ENCODE peak calls at places on chromosomes 12 and 14, in six cellular contexts. N is NB4, E is tibial artery, M is heart right ventricle, C is progenitor cell of endocrine pancreas, V is nephron progenitor cell. T is an unnamed sample.

GRCh38 chr12:106300761-106301160 is 1.8 kb upstream of the TCP11L2 start:
- DNase-seq in N (no peak), E (no peak), M (no peak), C (no peak), V (no peak), T (no peak)

GRCh38 chr12:111457071-111457470 is 51.3 kb downstream of the SH2B3 start:
- DNase-seq in N (no peak), E (no peak), M (no peak), C (no peak), V (no peak), T (no peak)

GRCh38 chr14:54343276-54344121 is 53.3 kb upstream of the CDKN3 start:
- DNase-seq in N (no peak), E (no peak), M (no peak), C (no peak), V (peak; percentile 55), T (no peak)

GRCh38 chr12:122366685-122367475 is 55.6 kb downstream of the CLIP1 start:
- DNase-seq in N (peak; percentile 74), E (no peak), M (no peak), C (no peak), V (no peak), T (peak; percentile 28)

GRCh38 chr14:96888593-96888992 is 91.4 kb downstream of the VRK1 start:
- DNase-seq in N (no peak), E (no peak), M (no peak), C (no peak), V (no peak), T (peak; percentile 13)

GRCh38 chr14:99352688-99353280 is 80.8 kb upstream of the BCL11B start:
- DNase-seq in N (no peak), E (no peak), M (no peak), C (no peak), V (no peak), T (no peak)

GRCh38 chr12:82130763-82131162 is 227.4 kb downstream of the CCDC59 start:
- DNase-seq in N (no peak), E (no peak), M (no peak), C (no peak), V (no peak), T (no peak)

GRCh38 chr12:65098364-65098763 is 22.7 kb downstream of the WIF1 start:
- DNase-seq in N (peak; percentile 12), E (no peak), M (no peak), C (no peak), V (no peak), T (no peak)

GRCh38 chr12:62259993-62260732 is at the start of gene USP15:
- DNase-seq in N (peak; percentile 99), E (peak; percentile 98), M (peak; percentile 98), C (peak; percentile 97), V (peak; percentile 96), T (peak; percentile 93)

GRCh38 chr12:57611116-57611809 is at the start of gene ARHGEF25:
- DNase-seq in N (no peak), E (peak; percentile 92), M (peak; percentile 90), C (peak; percentile 46), V (peak; percentile 83), T (no peak)

GRCh38 chr12:70033310-70033709 is 208.3 kb downstream of the MYRFL start:
- DNase-seq in N (no peak), E (no peak), M (no peak), C (no peak), V (no peak), T (no peak)
- TF ChIP-seq CTCF in N (no peak), E (no peak), M (no peak), C (no peak), V (no peak), T (no peak)

DNA sequence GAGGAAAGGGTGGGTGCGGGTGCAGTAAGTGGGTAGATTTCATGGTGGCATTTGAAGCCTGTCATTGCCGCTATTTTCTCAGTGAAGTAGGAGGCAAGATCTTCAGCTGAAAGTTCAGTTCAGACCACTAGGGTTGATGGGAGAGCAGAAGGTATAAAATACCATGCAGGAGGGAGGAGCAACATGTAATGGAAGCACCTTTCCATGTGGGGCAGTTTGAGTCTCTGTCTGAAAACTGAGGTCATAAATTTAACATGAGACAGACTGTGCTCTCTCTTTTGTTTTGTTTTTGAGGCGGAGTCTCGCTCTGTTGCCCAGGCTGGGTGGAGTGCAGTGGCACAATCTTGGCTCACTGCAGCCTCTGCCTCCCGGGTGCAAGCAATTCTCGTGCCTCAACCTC is 22.7 kb downstream of the LRRC74A start:
- DNase-seq in N (no peak), E (no peak), M (no peak), C (no peak), V (no peak), T (no peak)
- TF ChIP-seq CTCF in N (no peak), E (no peak), M (no peak), C (peak; percentile 23), V (no peak), T (no peak)

GRCh38 chr14:73285979-73286378 is 48.7 kb downstream of the PAPLN start:
- DNase-seq in N (no peak), E (no peak), M (no peak), C (no peak), V (no peak), T (no peak)

GRCh38 chr14:73280903-73281302 is 43.6 kb downstream of the PAPLN start:
- DNase-seq in N (no peak), E (no peak), M (no peak), C (no peak), V (no peak), T (no peak)

GRCh38 chr14:73287071-73287470 is 49.8 kb downstream of the PAPLN start:
- DNase-seq in N (no peak), E (no peak), M (no peak), C (no peak), V (no peak), T (no peak)

GRCh38 chr14:73286598-73286997 is 49.3 kb downstream of the PAPLN start:
- DNase-seq in N (no peak), E (no peak), M (no peak), C (no peak), V (no peak), T (no peak)

DNA sequence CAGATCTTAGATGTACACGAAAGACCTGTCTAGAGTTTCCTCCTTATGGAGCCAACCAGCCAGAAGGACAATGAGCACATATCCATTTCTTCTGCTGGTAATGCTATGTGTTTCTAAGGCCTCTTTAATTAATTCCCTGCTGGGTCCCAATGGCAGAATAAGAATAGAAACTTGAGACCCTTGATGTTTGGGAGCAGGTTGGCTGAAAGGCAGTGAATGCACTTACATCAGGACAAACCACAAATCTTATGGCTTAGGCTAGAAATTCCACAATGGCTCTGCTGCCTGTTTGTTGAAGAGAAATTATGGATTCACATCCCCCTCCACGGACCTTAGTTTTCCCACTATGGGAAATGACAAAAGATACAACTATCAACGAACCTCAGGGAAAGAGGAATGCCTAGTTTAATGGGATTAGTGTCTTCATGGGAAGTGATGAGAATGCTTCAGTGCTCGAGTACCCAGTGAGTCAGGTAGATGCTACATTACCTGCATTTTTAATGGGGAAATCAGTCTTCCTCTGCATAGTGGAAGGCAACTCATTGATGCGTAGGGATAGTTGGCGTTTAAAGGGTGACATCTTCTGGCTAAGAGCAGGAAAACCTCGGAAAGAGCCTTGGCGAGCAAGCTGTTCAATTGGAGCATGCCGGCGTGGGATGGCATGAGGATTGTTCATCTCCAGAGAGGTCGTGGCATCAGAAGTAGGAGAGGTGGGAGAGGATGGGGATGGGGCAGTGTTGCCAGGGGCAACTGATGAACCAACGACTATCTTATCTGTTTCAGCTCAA is 46.5 kb downstream of the PAPLN start:
- DNase-seq in N (no peak), E (no peak), M (no peak), C (no peak), V (peak; percentile 25), T (no peak)
- TF ChIP-seq CTCF in N (no peak), E (no peak), M (no peak), C (peak; percentile 15), V (peak; percentile 20), T (peak; percentile 38)

GRCh38 chr12:47900480-47901129 is 4.2 kb downstream of the VDR start:
- DNase-seq in N (peak; percentile 67), E (no peak), M (no peak), C (no peak), V (no peak), T (no peak)
- TF ChIP-seq CTCF in N (no peak), E (no peak), M (no peak), C (peak; percentile 30), V (no peak), T (peak; percentile 27)

DNA sequence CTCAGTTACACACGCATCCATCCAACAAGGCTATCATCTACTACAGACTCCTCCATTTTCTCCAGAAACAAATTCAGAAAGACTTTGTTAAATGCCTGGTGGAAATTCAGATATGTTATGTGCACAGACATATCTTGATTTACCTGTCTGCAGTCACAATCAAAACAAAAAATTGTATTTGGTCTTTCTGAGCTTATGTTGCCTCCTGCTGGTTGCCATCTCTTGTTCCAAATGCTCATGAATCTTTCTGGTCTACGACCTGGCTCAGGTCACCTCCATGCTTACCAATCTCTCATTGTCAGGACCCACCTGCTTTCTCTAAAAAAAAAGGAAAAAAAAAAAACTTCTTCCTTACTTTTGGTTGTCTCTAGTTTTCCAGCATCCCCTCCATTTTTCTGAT is 169.2 kb upstream of the PLXNC1 start:
- DNase-seq in N (peak; percentile 46), E (no peak), M (no peak), C (no peak), V (no peak), T (peak; percentile 15)
- TF ChIP-seq CTCF in N (peak; percentile 48), E (no peak), M (peak; percentile 29), C (peak; percentile 41), V (peak; percentile 11), T (peak; percentile 68)

GRCh38 chr14:31286456-31287293 is 79.1 kb upstream of the HECTD1 start:
- DNase-seq in N (no peak), E (no peak), M (no peak), C (no peak), V (peak; percentile 33), T (no peak)
- TF ChIP-seq CTCF in N (peak; percentile 28), E (no peak), M (no peak), C (peak; percentile 50), V (peak; percentile 49), T (peak; percentile 30)

GRCh38 chr14:101992708-101993107 is 28.3 kb downstream of the DYNC1H1 start:
- DNase-seq in N (peak; percentile 17), E (no peak), M (no peak), C (no peak), V (no peak), T (no peak)
- TF ChIP-seq CTCF in N (no peak), E (no peak), M (no peak), C (no peak), V (no peak), T (no peak)

DNA sequence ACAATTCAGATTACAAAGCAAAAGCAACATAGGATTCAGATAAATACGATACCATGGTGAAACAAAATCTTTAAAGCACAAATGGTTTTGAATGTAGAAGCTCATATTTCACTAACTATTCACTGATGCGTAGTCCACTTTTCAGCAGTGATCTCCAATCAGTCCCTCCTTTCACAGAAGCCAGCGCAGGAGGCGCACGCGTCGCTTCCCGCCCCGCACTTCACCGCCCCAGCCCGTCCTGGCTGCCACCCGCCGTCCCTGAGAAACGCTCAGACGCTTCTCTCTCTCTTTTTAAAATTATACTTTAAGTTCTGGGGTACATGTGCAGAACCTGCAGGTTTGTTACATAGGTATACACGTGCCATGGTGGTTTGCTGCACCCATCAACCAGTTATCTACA is 19.8 kb upstream of the CHFR start:
- DNase-seq in N (no peak), E (no peak), M (no peak), C (no peak), V (no peak), T (no peak)
- TF ChIP-seq CTCF in N (no peak), E (no peak), M (no peak), C (no peak), V (no peak), T (no peak)

T was measured in retinal pigment epithelial cell.